ENCODE peak calls at places on chromosomes 3 and 15, in ten cellular contexts. G, O, N, M, B, C, Q, H, X and S are unnamed samples.

GRCh38 chr15:100170280-100170654 is 171.5 kb downstream of the ADAMTS17 start:
- DNase-seq in G (no peak), B (no peak), X (no peak), O (peak), Q (no peak), C (no peak), H (no peak), M (no peak), N (no peak), S (peak)

GRCh38 chr3:49362579-49362978 is 4.4 kb upstream of the GPX1 start:
- DNase-seq in H (no peak), C (no peak), X (no peak), O (no peak), G (no peak), N (no peak), B (no peak), Q (no peak), M (no peak), S (no peak)

GRCh38 chr15:90400759-90401314 is 12.8 kb downstream of the IQGAP1 start:
- DNase-seq in B (peak), M (peak), Q (peak), C (peak), H (peak), G (peak), O (peak), N (peak), X (peak), S (peak)

GRCh38 chr3:183158552-183159006 is 4.0 kb downstream of the LAMP3 start:
- DNase-seq in C (peak), Q (peak), N (peak), O (peak), B (peak), G (no peak), H (no peak), M (no peak), X (peak), S (peak)

GRCh38 chr3:65412591-65412990 is 626.1 kb downstream of the MAGI1 start:
- DNase-seq in Q (no peak), G (no peak), B (no peak), X (no peak), M (peak), C (no peak), N (peak), O (peak), H (no peak), S (peak)

GRCh38 chr3:171049831-171050444 is 23.4 kb upstream of the SLC2A2 start:
- DNase-seq in B (peak), M (peak), H (peak), N (peak), O (peak), C (peak), Q (no peak), X (peak), G (peak), S (no peak)

GRCh38 chr3:119257654-119258410 is 17.2 kb upstream of the B4GALT4 start:
- DNase-seq in H (no peak), B (peak), X (no peak), C (peak), O (no peak), G (peak), Q (no peak), M (peak), N (peak), S (no peak)

GRCh38 chr3:127487196-127487595 is 103.3 kb downstream of the TPRA1 start:
- DNase-seq in O (peak), N (no peak), M (no peak), B (no peak), Q (no peak), H (no peak), G (no peak), X (no peak), C (no peak), S (no peak)

GRCh38 chr3:196144383-196145105 is 62.7 kb upstream of the TFRC start:
- DNase-seq in Q (no peak), X (peak), M (no peak), C (no peak), G (no peak), B (peak), H (no peak), N (peak), O (no peak), S (no peak)

GRCh38 chr15:55394694-55395093 is 13.5 kb downstream of the CCPG1 start:
- DNase-seq in N (no peak), X (no peak), G (no peak), M (no peak), Q (no peak), C (no peak), B (peak), H (no peak), O (no peak), S (no peak)

GRCh38 chr3:72395654-72396415 is 452.4 kb downstream of the SHQ1 start:
- DNase-seq in Q (no peak), B (peak), X (no peak), N (no peak), H (no peak), M (no peak), C (no peak), O (no peak), G (no peak), S (no peak)

GRCh38 chr3:66261318-66261717 is 40.5 kb downstream of the SLC25A26 start:
- DNase-seq in N (peak), G (no peak), H (no peak), M (no peak), C (no peak), X (peak), B (peak), O (no peak), Q (no peak), S (no peak)

GRCh38 chr15:29911705-29912104 is 89.4 kb upstream of the TJP1 start:
- DNase-seq in X (peak), B (peak), N (no peak), O (no peak), G (no peak), C (no peak), H (no peak), Q (no peak), M (no peak), S (no peak)

GRCh38 chr3:53550005-53550620 is 55.7 kb downstream of the CACNA1D start:
- DNase-seq in M (no peak), B (no peak), C (no peak), Q (no peak), O (no peak), N (no peak), H (no peak), X (no peak), G (no peak), S (no peak)

GRCh38 chr15:40937762-40938529 is 8.8 kb downstream of the DLL4 start:
- DNase-seq in H (no peak), M (peak), Q (no peak), B (peak), X (no peak), G (no peak), C (no peak), O (peak), N (no peak), S (no peak)

GRCh38 chr15:33191641-33192040 is 2.9 kb downstream of the FMN1 start:
- DNase-seq in B (no peak), N (no peak), Q (no peak), X (no peak), G (no peak), C (no peak), M (no peak), H (no peak), O (no peak), S (no peak)

GRCh38 chr15:33194704-33195261 is at the start of gene FMN1:
- DNase-seq in H (peak), M (no peak), X (peak), B (peak), G (peak), C (peak), O (peak), N (peak), Q (peak), S (peak)

GRCh38 chr15:33197636-33198035 is 3.1 kb upstream of the FMN1 start:
- DNase-seq in N (no peak), G (no peak), O (no peak), Q (no peak), X (no peak), M (no peak), H (no peak), B (no peak), C (no peak), S (no peak)

GRCh38 chr15:33194237-33194636 is 277 bp downstream of the FMN1 start:
- DNase-seq in G (peak), B (no peak), H (peak), C (no peak), N (no peak), M (no peak), Q (no peak), X (no peak), O (no peak), S (no peak)

GRCh38 chr15:33195283-33195682 is 769 bp upstream of the FMN1 start:
- DNase-seq in Q (no peak), N (no peak), C (peak), X (no peak), G (no peak), H (no peak), O (no peak), M (no peak), B (no peak), S (no peak)
- H3K4me3 ChIP-seq in Q (peak), N (no peak), C (peak), X (peak), G (peak), H (peak), O (peak), M (no peak), B (peak), S (no peak)

GRCh38 chr3:138397983-138398382 is 36.4 kb upstream of the ESYT3 start:
- DNase-seq in C (no peak), Q (no peak), G (no peak), H (no peak), O (peak), X (no peak), B (peak), M (peak), N (no peak), S (no peak)
- TF ChIP-seq CTCF in C (peak), Q (peak), G (no peak), H (peak), O (peak), X (peak), B (no peak), M (peak), N (peak), S (peak)

DNA sequence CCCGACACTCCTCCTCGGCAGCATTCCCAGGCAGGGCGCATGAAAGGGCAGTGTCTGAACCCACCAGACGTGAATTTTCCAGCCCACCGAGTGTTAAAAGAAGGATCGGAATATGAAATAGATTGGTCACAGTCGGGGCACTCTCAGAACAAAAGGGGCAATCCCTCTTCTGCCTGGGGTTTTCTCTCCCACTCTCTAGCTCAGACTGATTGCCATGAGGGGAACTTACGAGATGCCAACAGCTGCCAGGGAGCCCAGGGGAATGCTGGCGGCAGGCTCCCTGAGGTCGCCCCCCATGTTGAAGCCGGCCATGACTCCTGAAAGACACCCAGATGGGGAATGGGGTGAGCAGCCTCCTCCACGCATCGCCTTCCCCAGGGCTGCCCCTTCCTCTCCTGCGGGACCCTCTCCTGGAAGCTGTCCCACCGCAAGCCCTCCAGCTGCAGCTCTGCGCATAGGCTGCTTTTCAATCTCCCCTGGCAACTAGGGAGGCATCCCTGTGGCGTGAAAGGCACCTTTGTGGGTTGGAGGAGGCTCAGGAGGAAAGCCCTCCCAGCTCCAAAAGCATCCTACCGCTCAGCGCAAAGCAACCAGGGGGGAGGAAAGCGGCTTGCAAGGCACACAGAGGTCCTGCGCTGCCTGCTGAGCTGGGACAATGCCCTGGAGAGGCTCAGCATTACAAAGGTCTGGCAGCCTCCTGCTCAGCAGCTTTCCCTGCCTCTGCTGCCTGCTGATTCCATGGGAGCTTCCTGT is 64.7 kb upstream of the HEG1 start:
- DNase-seq in G (no peak), N (peak), M (no peak), O (peak), Q (no peak), H (no peak), C (no peak), X (no peak), B (peak), S (no peak)
- H3K4me3 ChIP-seq in G (peak), N (no peak), M (no peak), O (peak), Q (no peak), H (no peak), C (no peak), X (peak), B (no peak), S (peak)

GRCh38 chr3:57538465-57538864 is 5.7 kb downstream of the DNAH12 start:
- DNase-seq in O (no peak), X (no peak), H (no peak), N (no peak), C (no peak), B (no peak), G (no peak), M (no peak), Q (no peak), S (no peak)
- TF ChIP-seq CTCF in O (no peak), X (no peak), H (no peak), N (no peak), C (no peak), B (no peak), G (no peak), M (no peak), Q (no peak), S (no peak)

GRCh38 chr3:184177767-184178306 is 3.2 kb downstream of the AP2M1 start:
- DNase-seq in H (no peak), O (no peak), X (no peak), M (no peak), N (no peak), Q (no peak), B (no peak), G (no peak), C (no peak), S (no peak)

GRCh38 chr3:184178522-184179138 is 4.0 kb downstream of the AP2M1 start:
- DNase-seq in Q (no peak), C (no peak), G (no peak), O (no peak), H (no peak), X (no peak), M (no peak), N (no peak), B (peak), S (no peak)

GRCh38 chr3:184176377-184177330 is 2.0 kb downstream of the AP2M1 start:
- DNase-seq in Q (peak), H (peak), N (peak), G (peak), X (peak), O (peak), M (peak), C (no peak), B (peak), S (no peak)

GRCh38 chr3:184175981-184176376 is 1.3 kb downstream of the AP2M1 start:
- DNase-seq in Q (no peak), H (no peak), O (no peak), C (no peak), M (no peak), B (peak), X (no peak), G (no peak), N (no peak), S (no peak)

GRCh38 chr3:184177331-184177731 is 2.7 kb downstream of the AP2M1 start:
- DNase-seq in G (no peak), H (no peak), O (no peak), B (peak), M (no peak), X (peak), Q (no peak), C (no peak), N (peak), S (no peak)
- H3K4me3 ChIP-seq in G (peak), H (peak), O (peak), B (peak), M (peak), X (peak), Q (peak), C (no peak), N (peak), S (no peak)

DNA sequence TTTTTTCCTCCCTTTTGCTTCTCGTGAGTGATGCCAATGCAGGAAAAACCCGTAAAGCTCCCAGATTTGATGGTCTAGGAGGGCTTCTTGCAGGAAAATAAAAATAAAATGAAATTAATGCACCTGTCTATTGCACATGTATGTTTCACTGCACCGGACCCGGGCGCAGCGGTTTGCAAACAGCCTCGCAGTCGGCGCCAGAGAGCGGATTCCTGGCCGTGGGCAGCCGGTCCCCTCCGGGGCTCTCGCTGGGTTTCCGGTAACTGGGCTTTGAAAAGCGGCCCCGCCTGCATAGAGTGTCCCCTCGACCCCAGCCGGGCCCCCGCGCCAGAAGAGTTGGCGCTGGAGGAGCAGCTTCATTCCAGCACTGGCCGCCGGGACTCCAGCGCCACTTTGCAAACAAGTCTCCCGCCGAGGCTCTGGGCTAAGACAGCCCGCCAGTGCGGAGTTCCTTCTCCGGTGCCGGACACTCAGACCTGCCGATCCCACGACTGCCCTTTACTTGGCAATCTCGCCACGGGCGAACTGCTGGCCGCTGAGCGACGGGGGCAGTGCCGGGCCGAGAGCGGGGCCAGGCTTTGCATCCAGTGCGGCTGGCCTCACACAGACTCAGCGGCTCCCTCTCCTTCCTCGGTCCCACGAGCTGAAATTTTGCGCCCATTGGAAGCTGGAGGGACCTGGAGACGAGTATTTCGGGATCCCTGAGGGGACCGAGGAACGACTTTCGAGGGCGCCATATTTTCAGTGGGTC is 225.9 kb upstream of the C2CD4B start:
- DNase-seq in M (peak), B (peak), N (peak), O (peak), C (peak), H (peak), Q (no peak), X (peak), G (peak), S (peak)
- TF ChIP-seq CTCF in M (peak), B (no peak), N (no peak), O (no peak), C (peak), H (no peak), Q (peak), X (peak), G (no peak), S (no peak)

GRCh38 chr15:34757262-34757661 is 2.5 kb upstream of the GJD2 start:
- DNase-seq in O (no peak), G (no peak), H (no peak), M (no peak), X (no peak), Q (no peak), N (no peak), B (no peak), C (no peak), S (no peak)

GRCh38 chr15:34754674-34755418 is at the start of gene GJD2:
- DNase-seq in C (no peak), B (peak), H (no peak), X (no peak), N (no peak), G (no peak), O (peak), Q (no peak), M (no peak), S (no peak)

GRCh38 chr15:34753236-34753894 is 1.4 kb downstream of the GJD2 start:
- DNase-seq in B (peak), G (no peak), O (peak), N (peak), X (peak), Q (peak), C (no peak), M (peak), H (no peak), S (no peak)

GRCh38 chr15:34755419-34755773 is 598 bp upstream of the GJD2 start:
- DNase-seq in O (no peak), B (no peak), M (no peak), N (no peak), Q (no peak), X (no peak), H (no peak), C (no peak), G (no peak), S (no peak)

DNA sequence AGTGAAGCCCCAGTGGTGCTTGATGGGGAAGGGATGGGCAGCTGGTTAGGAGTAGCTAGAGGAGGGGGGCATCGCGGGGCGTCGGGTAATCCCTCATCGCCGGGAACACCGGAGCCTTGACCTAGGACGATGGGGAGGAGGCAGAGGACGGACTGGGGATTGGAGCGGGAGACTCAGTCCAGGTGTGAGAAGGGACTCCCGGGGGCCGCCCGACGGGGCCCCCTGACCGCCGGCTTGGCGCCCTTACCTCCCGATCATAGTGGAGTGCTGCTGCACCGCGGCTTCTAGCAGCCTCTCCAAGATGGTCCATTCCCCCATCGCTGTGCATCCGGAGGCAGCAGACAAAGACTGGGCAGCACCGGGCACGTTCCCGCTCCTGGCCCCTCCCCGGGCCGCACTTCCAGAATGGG is 622 bp downstream of the GJD2 start:
- DNase-seq in B (no peak), M (no peak), O (peak), C (no peak), Q (no peak), G (no peak), H (no peak), X (no peak), N (no peak), S (no peak)
- H3K4me3 ChIP-seq in B (no peak), M (no peak), O (peak), C (no peak), Q (no peak), G (no peak), H (no peak), X (no peak), N (no peak), S (no peak)